ENCODE peak calls at places on chromosomes 16 and 17, in eight cellular contexts. F, G, Y, C, Z, Q, E and T are unnamed samples.

GRCh38 chr17:51121620-51122472 is 1.2 kb upstream of the SPAG9 start:
- DNase-seq in E (peak; percentile 24), G (peak; percentile 85), Q (peak; percentile 47), Z (peak; percentile 99), Y (peak; percentile 98), C (peak; percentile 82), F (peak; percentile 45), T (peak; percentile 70)

GRCh38 chr16:65117701-65118448 is 4.0 kb downstream of the CDH11 start:
- DNase-seq in Q (peak; percentile 75), Y (peak; percentile 57), E (peak; percentile 58), C (no peak), G (peak; percentile 49), F (peak; percentile 69), Z (peak; percentile 54), T (peak; percentile 62)

GRCh38 chr17:44928136-44928535 is 12.8 kb upstream of the GFAP start:
- DNase-seq in Q (no peak), F (no peak), C (no peak), Z (no peak), Y (no peak), E (no peak), G (peak; percentile 9), T (no peak)

GRCh38 chr16:51137097-51137496 is 14.0 kb downstream of the SALL1 start:
- DNase-seq in Z (no peak), G (no peak), Y (no peak), F (no peak), E (no peak), C (no peak), Q (no peak), T (no peak)

GRCh38 chr17:79006001-79006400 is 3.6 kb downstream of the CANT1 start:
- DNase-seq in C (no peak), G (no peak), F (no peak), Q (no peak), Z (no peak), E (no peak), Y (no peak), T (no peak)

GRCh38 chr16:22814330-22815105 is 556 bp downstream of the HS3ST2 start:
- DNase-seq in E (no peak), Q (no peak), C (no peak), G (no peak), F (peak; percentile 66), Y (no peak), Z (no peak), T (no peak)

GRCh38 chr16:19265531-19265930 is 20.0 kb upstream of the CLEC19A start:
- DNase-seq in C (no peak), Y (no peak), G (no peak), E (no peak), Q (no peak), Z (no peak), F (no peak), T (no peak)

GRCh38 chr16:72270531-72270930 is 98.6 kb upstream of the PMFBP1 start:
- DNase-seq in Y (no peak), C (no peak), Q (no peak), G (no peak), E (no peak), Z (no peak), F (no peak), T (no peak)

GRCh38 chr17:17201907-17202306 is 4.2 kb downstream of the PLD6 start:
- DNase-seq in Z (no peak), F (no peak), Y (no peak), E (no peak), Q (no peak), G (peak; percentile 50), C (no peak), T (no peak)

GRCh38 chr16:83903739-83904138 is 4.8 kb downstream of the MLYCD start:
- DNase-seq in C (no peak), Z (no peak), G (peak; percentile 72), F (no peak), Y (peak; percentile 70), Q (no peak), E (no peak), T (no peak)

GRCh38 chr17:31155208-31155810 is 60.5 kb downstream of the NF1 start:
- DNase-seq in C (no peak), F (no peak), Y (no peak), Z (no peak), Q (no peak), G (no peak), E (no peak), T (no peak)

GRCh38 chr16:75198135-75198600 is 8.8 kb downstream of the CTRB2 start:
- DNase-seq in Y (no peak), Z (no peak), Q (peak; percentile 61), G (no peak), F (no peak), C (no peak), E (no peak), T (no peak)

GRCh38 chr17:74119960-74120359 is 83.5 kb upstream of the RPL38 start:
- DNase-seq in Z (no peak), Q (no peak), C (no peak), E (no peak), Y (no peak), G (no peak), F (no peak), T (no peak)

GRCh38 chr17:57986841-57987581 is 1.0 kb downstream of the VEZF1 start:
- DNase-seq in Q (peak; percentile 66), E (peak; percentile 18), F (peak; percentile 40), Z (peak; percentile 54), Y (peak; percentile 48), C (no peak), G (peak; percentile 40), T (peak; percentile 43)

GRCh38 chr16:57732683-57733082 is 2.9 kb upstream of the KATNB1 start:
- DNase-seq in Q (no peak), F (no peak), Z (no peak), E (no peak), Y (no peak), C (no peak), G (no peak), T (no peak)
- TF ChIP-seq CTCF in Q (no peak), F (no peak), Z (no peak), E (no peak), Y (no peak), C (no peak), G (no peak), T (no peak)

DNA sequence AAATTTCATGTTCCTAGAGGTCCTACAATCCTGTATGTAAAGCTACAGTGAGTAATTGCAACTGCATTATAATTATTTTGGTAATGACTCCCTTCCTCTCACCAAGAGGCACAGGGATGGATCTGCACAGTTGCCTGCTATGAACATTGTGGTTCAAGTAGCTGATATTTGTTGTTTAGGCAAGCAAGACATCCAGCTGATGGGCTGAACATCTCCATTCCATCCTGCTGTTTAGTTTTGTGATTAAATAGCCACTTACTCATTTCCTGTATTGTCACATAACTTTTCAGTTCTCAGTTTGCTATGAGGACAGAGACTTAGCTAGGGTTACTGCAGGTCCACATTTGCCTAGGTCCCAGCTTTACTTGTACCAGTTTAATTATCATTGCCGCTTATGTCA is 181.2 kb upstream of the TBX2 start:
- DNase-seq in C (peak; percentile 46), Z (no peak), G (no peak), Y (no peak), Q (peak; percentile 30), F (no peak), E (no peak), T (no peak)
- TF ChIP-seq CTCF in C (no peak), Z (no peak), G (no peak), Y (no peak), Q (no peak), F (no peak), E (no peak), T (no peak)

GRCh38 chr16:11213799-11214198 is 42.2 kb downstream of the SOCS1 start:
- DNase-seq in E (no peak), G (no peak), Z (no peak), C (no peak), Y (no peak), Q (no peak), F (no peak), T (no peak)

GRCh38 chr16:11217651-11218323 is 38.2 kb downstream of the SOCS1 start:
- DNase-seq in Q (no peak), Y (no peak), G (no peak), C (no peak), F (no peak), E (no peak), Z (no peak), T (no peak)

GRCh38 chr16:11215935-11216556 is 40.0 kb downstream of the SOCS1 start:
- DNase-seq in G (no peak), F (no peak), C (no peak), Q (no peak), Z (no peak), E (no peak), Y (no peak), T (no peak)

GRCh38 chr16:11219188-11219587 is 36.8 kb downstream of the SOCS1 start:
- DNase-seq in Z (no peak), F (no peak), E (no peak), Q (no peak), G (no peak), C (no peak), Y (peak; percentile 12), T (no peak)

DNA sequence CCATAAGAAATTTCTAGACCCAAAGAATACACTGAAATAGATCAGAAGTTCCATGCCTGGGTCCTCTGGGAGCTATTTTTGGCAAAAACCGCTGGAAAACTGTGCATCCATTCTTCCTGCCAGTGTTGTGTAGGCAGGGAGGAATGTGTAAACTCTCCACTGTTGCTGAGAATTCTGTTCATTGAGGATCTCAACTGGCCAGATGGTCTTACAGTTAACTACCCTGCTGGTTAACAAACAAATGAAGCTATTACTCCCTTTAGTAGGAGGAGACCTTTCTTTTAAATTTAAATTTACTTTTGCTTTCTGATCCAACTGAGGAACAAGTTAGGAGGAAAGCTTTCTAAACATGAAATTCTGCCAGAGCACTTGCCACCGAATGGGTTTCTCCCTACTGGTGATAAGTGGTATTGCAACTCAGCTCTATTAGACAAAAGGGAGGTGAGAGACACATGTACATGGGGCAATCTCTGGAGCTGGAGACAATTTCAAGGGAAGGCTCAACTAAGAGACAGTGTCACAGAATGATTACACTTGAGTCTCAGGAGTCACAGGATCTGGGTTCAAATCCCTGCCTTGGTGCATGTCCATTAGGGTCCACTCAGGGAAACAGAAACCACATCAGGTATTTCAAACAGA is 37.6 kb downstream of the SOCS1 start:
- DNase-seq in G (no peak), E (no peak), F (no peak), Q (no peak), Z (no peak), Y (no peak), C (no peak), T (no peak)
- TF ChIP-seq CTCF in G (peak; percentile 43), E (peak; percentile 49), F (peak; percentile 70), Q (peak; percentile 57), Z (peak; percentile 77), Y (peak; percentile 22), C (no peak), T (peak; percentile 19)

GRCh38 chr16:86126891-86127290 is 227.9 kb downstream of the IRF8 start:
- DNase-seq in Y (no peak), Q (no peak), F (no peak), C (no peak), G (no peak), E (no peak), Z (no peak), T (no peak)

GRCh38 chr16:86121611-86122010 is 222.6 kb downstream of the IRF8 start:
- DNase-seq in Z (no peak), C (no peak), Q (no peak), G (no peak), Y (no peak), E (no peak), F (no peak), T (no peak)

GRCh38 chr16:86120201-86120981 is 221.4 kb downstream of the IRF8 start:
- DNase-seq in E (no peak), F (no peak), C (no peak), Y (no peak), Z (no peak), G (no peak), Q (no peak), T (no peak)

GRCh38 chr16:86120982-86121242 is 221.9 kb downstream of the IRF8 start:
- DNase-seq in Q (no peak), E (no peak), C (no peak), F (no peak), Z (no peak), Y (no peak), G (no peak), T (no peak)

GRCh38 chr16:86122681-86123342 is 223.8 kb downstream of the IRF8 start:
- DNase-seq in F (peak; percentile 43), Q (no peak), C (no peak), Y (no peak), G (no peak), Z (no peak), E (no peak), T (no peak)
- TF ChIP-seq CTCF in F (no peak), Q (no peak), C (no peak), Y (no peak), G (no peak), Z (no peak), E (no peak), T (no peak)